ENCODE peak calls at places on chromosomes 3 and 15, in seven cellular contexts. One of them, this sample, is unnamed.

GRCh38 chr15:45307230-45307924 is 55.3 kb downstream of the SLC28A2 start:
- DNase-seq in body of pancreas: peak; percentile 32
- DNase-seq in adrenal gland: peak; percentile 36
- DNase-seq in A549: peak; percentile 23
- DNase-seq in transverse colon: no peak
- DNase-seq in thyroid gland: no peak
- DNase-seq in esophagus muscularis mucosa: no peak
- DNase-seq in this sample: no peak

GRCh38 chr3:129063091-129063640 is 2.6 kb downstream of the GP9 start:
- DNase-seq in body of pancreas: no peak
- DNase-seq in adrenal gland: no peak
- DNase-seq in A549: no peak
- DNase-seq in transverse colon: no peak
- DNase-seq in thyroid gland: no peak
- DNase-seq in esophagus muscularis mucosa: no peak
- DNase-seq in this sample: no peak

GRCh38 chr3:128408693-128409620 is 57.7 kb downstream of the DNAJB8 start:
- DNase-seq in body of pancreas: peak; percentile 63
- DNase-seq in adrenal gland: peak; percentile 41
- DNase-seq in A549: no peak
- DNase-seq in transverse colon: no peak
- DNase-seq in thyroid gland: no peak
- DNase-seq in esophagus muscularis mucosa: no peak
- DNase-seq in this sample: no peak

GRCh38 chr3:82133070-82133606 is 371.7 kb upstream of the GBE1 start:
- DNase-seq in body of pancreas: peak; percentile 72
- DNase-seq in adrenal gland: peak; percentile 26
- DNase-seq in A549: peak; percentile 65
- DNase-seq in transverse colon: peak; percentile 48
- DNase-seq in thyroid gland: peak; percentile 57
- DNase-seq in esophagus muscularis mucosa: no peak
- DNase-seq in this sample: peak; percentile 28

GRCh38 chr3:30919600-30919999 is 25.1 kb upstream of the GADL1 start:
- DNase-seq in body of pancreas: no peak
- DNase-seq in adrenal gland: no peak
- DNase-seq in A549: no peak
- DNase-seq in transverse colon: no peak
- DNase-seq in thyroid gland: no peak
- DNase-seq in esophagus muscularis mucosa: no peak
- DNase-seq in this sample: no peak

GRCh38 chr15:51051776-51052175 is 42.9 kb downstream of the TNFAIP8L3 start:
- DNase-seq in body of pancreas: peak; percentile 27
- DNase-seq in adrenal gland: peak; percentile 44
- DNase-seq in A549: no peak
- DNase-seq in transverse colon: peak; percentile 19
- DNase-seq in thyroid gland: peak; percentile 46
- DNase-seq in esophagus muscularis mucosa: peak; percentile 87
- DNase-seq in this sample: peak; percentile 77

GRCh38 chr3:39548282-39548681 is 80.8 kb downstream of the MOBP start:
- DNase-seq in body of pancreas: no peak
- DNase-seq in adrenal gland: no peak
- DNase-seq in A549: no peak
- DNase-seq in transverse colon: no peak
- DNase-seq in thyroid gland: no peak
- DNase-seq in esophagus muscularis mucosa: peak; percentile 39
- DNase-seq in this sample: no peak

GRCh38 chr3:133295199-133295901 is 104.5 kb upstream of the BFSP2 start:
- DNase-seq in body of pancreas: no peak
- DNase-seq in adrenal gland: peak; percentile 17
- DNase-seq in A549: no peak
- DNase-seq in transverse colon: no peak
- DNase-seq in thyroid gland: peak; percentile 29
- DNase-seq in esophagus muscularis mucosa: no peak
- DNase-seq in this sample: no peak

GRCh38 chr15:88255496-88256171 is 905 bp downstream of the NTRK3 start:
- DNase-seq in body of pancreas: peak; percentile 7
- DNase-seq in adrenal gland: no peak
- DNase-seq in A549: peak; percentile 30
- DNase-seq in transverse colon: no peak
- DNase-seq in thyroid gland: peak; percentile 38
- DNase-seq in esophagus muscularis mucosa: no peak
- DNase-seq in this sample: peak; percentile 48

GRCh38 chr3:186095584-186096061 is 13.3 kb downstream of the ETV5 start:
- DNase-seq in body of pancreas: peak; percentile 27
- DNase-seq in adrenal gland: no peak
- DNase-seq in A549: no peak
- DNase-seq in transverse colon: no peak
- DNase-seq in thyroid gland: no peak
- DNase-seq in esophagus muscularis mucosa: no peak
- DNase-seq in this sample: no peak

GRCh38 chr3:55242921-55243320 is 244.2 kb downstream of the WNT5A start:
- DNase-seq in body of pancreas: no peak
- DNase-seq in adrenal gland: no peak
- DNase-seq in A549: no peak
- DNase-seq in transverse colon: no peak
- DNase-seq in thyroid gland: no peak
- DNase-seq in esophagus muscularis mucosa: no peak
- DNase-seq in this sample: no peak

GRCh38 chr3:24299801-24300626 is 194.6 kb downstream of the THRB start:
- DNase-seq in body of pancreas: no peak
- DNase-seq in adrenal gland: no peak
- DNase-seq in A549: peak; percentile 19
- DNase-seq in transverse colon: no peak
- DNase-seq in thyroid gland: no peak
- DNase-seq in esophagus muscularis mucosa: no peak
- DNase-seq in this sample: no peak

GRCh38 chr3:182837855-182838454 is 44.7 kb downstream of the ATP11B start:
- DNase-seq in body of pancreas: no peak
- DNase-seq in adrenal gland: no peak
- DNase-seq in A549: peak; percentile 9
- DNase-seq in transverse colon: no peak
- DNase-seq in thyroid gland: no peak
- DNase-seq in esophagus muscularis mucosa: no peak
- DNase-seq in this sample: no peak

GRCh38 chr15:61222010-61222409 is 7.1 kb downstream of the RORA start:
- DNase-seq in body of pancreas: no peak
- DNase-seq in adrenal gland: no peak
- DNase-seq in A549: no peak
- DNase-seq in transverse colon: no peak
- DNase-seq in thyroid gland: no peak
- DNase-seq in esophagus muscularis mucosa: no peak
- DNase-seq in this sample: no peak

GRCh38 chr3:53921296-53921695 is 29.6 kb upstream of the SELENOK start:
- DNase-seq in body of pancreas: no peak
- DNase-seq in adrenal gland: no peak
- DNase-seq in A549: peak; percentile 20
- DNase-seq in transverse colon: no peak
- DNase-seq in thyroid gland: peak; percentile 41
- DNase-seq in esophagus muscularis mucosa: no peak
- DNase-seq in this sample: no peak

GRCh38 chr15:34514251-34514760 is 69.1 kb downstream of the GOLGA8B start:
- DNase-seq in body of pancreas: peak; percentile 35
- DNase-seq in adrenal gland: peak; percentile 58
- DNase-seq in A549: peak; percentile 21
- DNase-seq in transverse colon: peak; percentile 14
- DNase-seq in thyroid gland: peak; percentile 68
- DNase-seq in esophagus muscularis mucosa: no peak
- DNase-seq in this sample: no peak

GRCh38 chr3:185724761-185725160 is 100.1 kb downstream of the IGF2BP2 start:
- DNase-seq in body of pancreas: no peak
- DNase-seq in adrenal gland: no peak
- DNase-seq in A549: no peak
- DNase-seq in transverse colon: no peak
- DNase-seq in thyroid gland: no peak
- DNase-seq in esophagus muscularis mucosa: no peak
- DNase-seq in this sample: no peak

GRCh38 chr3:155807823-155808222 is 1.7 kb upstream of the C3orf33 start:
- DNase-seq in body of pancreas: no peak
- DNase-seq in adrenal gland: no peak
- DNase-seq in A549: no peak
- DNase-seq in transverse colon: no peak
- DNase-seq in thyroid gland: no peak
- DNase-seq in esophagus muscularis mucosa: no peak
- DNase-seq in this sample: no peak

GRCh38 chr3:64188810-64189560 is 36.3 kb downstream of the PRICKLE2 start:
- DNase-seq in body of pancreas: peak; percentile 52
- DNase-seq in adrenal gland: peak; percentile 68
- DNase-seq in A549: peak; percentile 92
- DNase-seq in transverse colon: no peak
- DNase-seq in thyroid gland: peak; percentile 73
- DNase-seq in esophagus muscularis mucosa: peak; percentile 83
- DNase-seq in this sample: no peak

GRCh38 chr15:72217216-72217615 is 13.8 kb downstream of the PKM start:
- DNase-seq in body of pancreas: no peak
- DNase-seq in adrenal gland: no peak
- DNase-seq in A549: no peak
- DNase-seq in transverse colon: no peak
- DNase-seq in thyroid gland: no peak
- DNase-seq in esophagus muscularis mucosa: no peak
- DNase-seq in this sample: no peak

GRCh38 chr15:72227720-72228119 is 3.3 kb downstream of the PKM start:
- DNase-seq in body of pancreas: no peak
- DNase-seq in adrenal gland: no peak
- DNase-seq in A549: no peak
- DNase-seq in transverse colon: no peak
- DNase-seq in thyroid gland: no peak
- DNase-seq in esophagus muscularis mucosa: no peak
- DNase-seq in this sample: no peak

GRCh38 chr15:72227192-72227586 is 3.8 kb downstream of the PKM start:
- DNase-seq in body of pancreas: no peak
- DNase-seq in adrenal gland: peak; percentile 69
- DNase-seq in A549: peak; percentile 71
- DNase-seq in transverse colon: no peak
- DNase-seq in thyroid gland: no peak
- DNase-seq in esophagus muscularis mucosa: no peak
- DNase-seq in this sample: no peak

GRCh38 chr15:72220678-72221077 is 10.3 kb downstream of the PKM start:
- DNase-seq in body of pancreas: no peak
- DNase-seq in adrenal gland: no peak
- DNase-seq in A549: no peak
- DNase-seq in transverse colon: no peak
- DNase-seq in thyroid gland: no peak
- DNase-seq in esophagus muscularis mucosa: no peak
- DNase-seq in this sample: no peak

DNA sequence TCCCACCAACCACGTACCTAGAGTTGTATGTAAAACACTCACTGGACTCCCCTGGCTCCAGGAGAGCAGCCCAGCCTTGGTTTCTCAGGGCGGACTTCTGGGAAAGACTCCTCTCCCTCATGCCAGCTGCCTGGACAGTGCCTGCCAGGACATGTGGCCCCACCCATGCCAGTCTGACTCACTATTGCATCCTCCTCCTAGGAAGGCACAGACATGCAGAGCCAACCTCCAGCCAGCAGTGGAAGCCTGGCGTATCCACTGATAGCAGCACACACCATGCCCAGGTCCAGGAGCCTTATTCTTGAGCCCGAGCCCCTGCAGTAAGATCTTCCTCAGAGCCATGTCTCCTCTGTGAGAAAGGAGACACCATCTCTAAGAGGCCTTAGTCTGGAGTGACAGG is 8.6 kb downstream of the PKM start:
- DNase-seq in body of pancreas: no peak
- DNase-seq in adrenal gland: peak; percentile 96
- DNase-seq in A549: peak; percentile 71
- DNase-seq in transverse colon: peak; percentile 43
- DNase-seq in thyroid gland: no peak
- DNase-seq in esophagus muscularis mucosa: no peak
- DNase-seq in this sample: peak; percentile 74
- TF ChIP-seq POLR2A in body of pancreas: no peak
- TF ChIP-seq POLR2A in adrenal gland: peak; percentile 80
- TF ChIP-seq POLR2A in A549: no peak
- TF ChIP-seq POLR2A in transverse colon: no peak
- TF ChIP-seq POLR2A in thyroid gland: no peak
- TF ChIP-seq POLR2A in esophagus muscularis mucosa: no peak
- TF ChIP-seq POLR2A in this sample: no peak

DNA sequence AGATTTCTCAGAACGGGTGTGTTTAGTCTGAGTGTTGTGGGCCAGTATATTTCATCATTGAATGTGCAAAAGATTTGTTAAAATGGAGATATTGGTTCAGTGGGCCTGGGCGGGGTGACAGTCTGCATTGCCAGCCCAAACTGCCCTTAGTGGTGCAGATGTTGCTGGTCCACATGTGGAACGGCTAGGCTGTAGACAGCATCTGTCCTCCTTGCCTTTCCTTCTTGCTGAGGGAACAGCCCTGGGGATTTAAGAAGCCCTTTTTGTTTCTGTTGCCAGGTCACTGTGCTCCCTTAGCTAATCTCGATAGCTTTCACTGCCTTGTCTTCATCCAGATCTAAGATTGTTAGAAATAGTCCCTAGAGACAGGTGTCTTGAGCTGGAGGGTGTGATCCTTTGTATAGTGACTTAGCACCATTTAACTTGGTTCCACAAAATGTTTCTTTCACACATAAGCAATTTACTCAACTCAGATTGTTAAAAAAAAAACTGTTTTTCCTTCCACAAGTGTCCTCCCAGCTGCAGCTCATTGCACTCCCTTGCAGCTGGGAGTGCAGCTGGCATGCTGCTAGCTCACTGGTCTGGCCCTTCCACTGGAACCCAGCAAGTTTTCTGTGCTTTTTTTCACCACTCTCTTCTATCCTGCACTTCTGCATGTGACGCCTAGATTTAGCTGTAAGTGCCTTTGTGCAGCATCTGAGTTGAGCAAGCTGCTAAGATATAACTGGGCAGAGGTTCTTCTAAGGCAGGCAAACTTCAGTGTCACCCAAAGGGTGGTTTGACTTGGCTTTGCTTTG is 37.5 kb downstream of the GAP43 start:
- DNase-seq in body of pancreas: no peak
- DNase-seq in adrenal gland: no peak
- DNase-seq in A549: no peak
- DNase-seq in transverse colon: no peak
- DNase-seq in thyroid gland: no peak
- DNase-seq in esophagus muscularis mucosa: no peak
- DNase-seq in this sample: no peak
- H3K4me1 ChIP-seq in body of pancreas: peaks cover 11% of the 10 kb centered on the region
- H3K4me1 ChIP-seq in adrenal gland: peaks cover 7% of the 10 kb centered on the region
- H3K4me1 ChIP-seq in A549: peaks cover 13% of the 10 kb centered on the region
- H3K4me1 ChIP-seq in transverse colon: no peaks in the 10 kb centered on the region
- H3K4me1 ChIP-seq in thyroid gland: no peaks in the 10 kb centered on the region
- H3K4me1 ChIP-seq in esophagus muscularis mucosa: peaks cover 28% of the 10 kb centered on the region
- H3K4me1 ChIP-seq in this sample: no peaks in the 10 kb centered on the region

DNA sequence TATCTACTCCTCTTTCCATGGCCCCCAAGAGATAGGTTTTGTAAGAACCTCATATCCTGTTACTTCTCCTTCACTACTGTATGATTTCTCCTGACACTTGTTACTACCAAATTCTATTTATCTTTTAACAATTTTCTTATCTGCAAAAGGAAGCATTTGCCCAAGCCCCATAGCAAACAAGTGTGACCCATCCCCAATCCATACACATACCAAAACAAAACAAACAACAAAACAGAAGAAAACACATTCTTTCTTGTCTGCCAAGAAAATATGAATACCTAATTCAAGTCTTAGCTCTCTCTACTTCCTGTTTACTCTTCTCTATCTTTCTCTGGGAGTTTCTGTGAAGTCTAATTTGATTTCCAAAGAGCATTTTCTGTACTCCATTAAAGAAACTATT is 39.0 kb upstream of the AADAC start:
- DNase-seq in body of pancreas: no peak
- DNase-seq in adrenal gland: no peak
- DNase-seq in A549: peak; percentile 47
- DNase-seq in transverse colon: no peak
- DNase-seq in thyroid gland: no peak
- DNase-seq in esophagus muscularis mucosa: no peak
- DNase-seq in this sample: no peak
- TF ChIP-seq CTCF in body of pancreas: no peak
- TF ChIP-seq CTCF in adrenal gland: no peak
- TF ChIP-seq CTCF in A549: no peak
- TF ChIP-seq CTCF in transverse colon: no peak
- TF ChIP-seq CTCF in thyroid gland: no peak
- TF ChIP-seq CTCF in esophagus muscularis mucosa: no peak
- TF ChIP-seq CTCF in this sample: no peak

GRCh38 chr3:13073042-13073906 is at the start of gene IQSEC1:
- DNase-seq in body of pancreas: peak; percentile 28
- DNase-seq in adrenal gland: no peak
- DNase-seq in A549: no peak
- DNase-seq in transverse colon: peak; percentile 65
- DNase-seq in thyroid gland: peak; percentile 16
- DNase-seq in esophagus muscularis mucosa: no peak
- DNase-seq in this sample: no peak
- TF ChIP-seq POLR2A in body of pancreas: no peak
- TF ChIP-seq POLR2A in adrenal gland: no peak
- TF ChIP-seq POLR2A in A549: no peak
- TF ChIP-seq POLR2A in transverse colon: no peak
- TF ChIP-seq POLR2A in thyroid gland: no peak
- TF ChIP-seq POLR2A in esophagus muscularis mucosa: no peak
- TF ChIP-seq POLR2A in this sample: no peak

This sample was measured in breast epithelium.